ENCODE peak calls at places on chromosomes 16 and 17, in nine cellular contexts. Y is AG10803, N is tibial artery, X is foreskin fibroblast, D is HCT116, I is AG04450, V is activated B cell treated with CpG ODN at 0.5 μM for 24 hours, F is cardiac fibroblast, O is heart right ventricle. P is an unnamed sample.

GRCh38 chr16:60271382-60272180 is 1537.5 kb upstream of the GOT2 start:
- DNase-seq in D (no peak), X (no peak), N (no peak), I (no peak), Y (no peak), V (no peak), F (no peak), O (no peak), P (no peak)

GRCh38 chr16:56965149-56965938 is 3.6 kb downstream of the CETP start:
- DNase-seq in N (no peak), D (no peak), O (no peak), V (no peak), X (peak), F (peak), Y (no peak), I (no peak), P (no peak)

GRCh38 chr17:58335779-58336455 is 7.3 kb upstream of the TSPOAP1 start:
- DNase-seq in N (no peak), F (no peak), X (no peak), I (no peak), O (no peak), Y (peak), D (no peak), V (no peak), P (peak)

GRCh38 chr16:64445649-64446048 is 676.2 kb downstream of the CDH11 start:
- DNase-seq in Y (no peak), X (peak), N (no peak), V (no peak), O (no peak), D (no peak), F (no peak), I (no peak), P (no peak)

GRCh38 chr17:11882716-11883115 is 114.6 kb downstream of the ZNF18 start:
- DNase-seq in D (no peak), F (no peak), O (no peak), Y (no peak), X (no peak), V (no peak), I (no peak), N (no peak), P (no peak)

GRCh38 chr16:8623634-8624033 is 2.1 kb downstream of the METTL22 start:
- DNase-seq in I (no peak), Y (peak), X (peak), D (no peak), O (no peak), F (peak), V (no peak), N (no peak), P (no peak)

GRCh38 chr17:64940055-64940454 is 20.8 kb upstream of the LRRC37A3 start:
- DNase-seq in V (no peak), X (no peak), I (no peak), O (no peak), N (no peak), D (no peak), Y (no peak), F (no peak), P (no peak)

GRCh38 chr16:59324462-59324861 is 590.3 kb upstream of the GOT2 start:
- DNase-seq in X (peak), N (no peak), D (no peak), F (peak), I (no peak), Y (no peak), V (no peak), O (no peak), P (no peak)

GRCh38 chr17:19713901-19714361 is 2.5 kb downstream of the SLC47A2 start:
- DNase-seq in D (no peak), I (no peak), Y (no peak), V (no peak), X (no peak), N (peak), F (no peak), O (no peak), P (no peak)

GRCh38 chr17:40607641-40608040 is 40.0 kb downstream of the SMARCE1 start:
- DNase-seq in X (no peak), V (no peak), N (no peak), D (no peak), O (no peak), Y (no peak), F (no peak), I (no peak), P (no peak)

GRCh38 chr16:89491974-89492687 is 1.8 kb upstream of the ANKRD11 start:
- DNase-seq in V (no peak), F (no peak), N (no peak), D (no peak), X (no peak), O (no peak), I (no peak), Y (no peak), P (no peak)

GRCh38 chr17:17915183-17915582 is 57.0 kb downstream of the TOM1L2 start:
- DNase-seq in O (no peak), F (no peak), V (no peak), N (no peak), D (no peak), X (no peak), Y (no peak), I (no peak), P (no peak)

GRCh38 chr16:77833906-77834599 is 45.7 kb downstream of the VAT1L start:
- DNase-seq in F (peak), D (no peak), O (no peak), X (peak), V (no peak), Y (peak), N (no peak), I (peak), P (no peak)

GRCh38 chr16:86992587-86992986 is 324.6 kb downstream of the C16orf95 start:
- DNase-seq in O (no peak), D (no peak), X (no peak), I (no peak), Y (no peak), V (no peak), N (peak), F (no peak), P (no peak)

GRCh38 chr16:66207139-66207863 is 159.2 kb upstream of the CDH5 start:
- DNase-seq in V (no peak), Y (peak), X (peak), I (no peak), D (no peak), F (peak), O (no peak), N (no peak), P (no peak)

GRCh38 chr17:68381076-68381900 is 76.0 kb downstream of the WIPI1 start:
- DNase-seq in O (no peak), F (peak), V (no peak), Y (peak), X (peak), I (peak), D (peak), N (no peak), P (no peak)

GRCh38 chr16:31357324-31358156 is 2.6 kb downstream of the ITGAX start:
- DNase-seq in I (no peak), V (no peak), F (peak), Y (no peak), X (no peak), O (no peak), N (peak), D (no peak), P (peak)

GRCh38 chr16:84933774-84934571 is 77.4 kb downstream of the ZDHHC7 start:
- DNase-seq in V (no peak), F (peak), Y (peak), X (peak), O (peak), I (no peak), N (peak), D (no peak), P (no peak)

GRCh38 chr17:18356624-18357023 is 6.7 kb downstream of the SHMT1 start:
- DNase-seq in O (peak), D (no peak), V (no peak), X (peak), Y (peak), I (peak), N (no peak), F (peak), P (no peak)

GRCh38 chr16:19517424-19518089 is 4.3 kb downstream of the GDE1 start:
- DNase-seq in F (peak), N (no peak), D (no peak), V (no peak), O (no peak), X (no peak), Y (peak), I (no peak), P (no peak)

GRCh38 chr16:51402785-51403184 is 251.7 kb upstream of the SALL1 start:
- DNase-seq in Y (peak), N (no peak), V (no peak), D (no peak), I (no peak), O (no peak), X (peak), F (peak), P (no peak)
- TF ChIP-seq CTCF in Y (no peak), N (no peak), V (no peak), D (no peak), I (no peak), O (no peak), X (no peak), F (no peak), P (no peak)

DNA sequence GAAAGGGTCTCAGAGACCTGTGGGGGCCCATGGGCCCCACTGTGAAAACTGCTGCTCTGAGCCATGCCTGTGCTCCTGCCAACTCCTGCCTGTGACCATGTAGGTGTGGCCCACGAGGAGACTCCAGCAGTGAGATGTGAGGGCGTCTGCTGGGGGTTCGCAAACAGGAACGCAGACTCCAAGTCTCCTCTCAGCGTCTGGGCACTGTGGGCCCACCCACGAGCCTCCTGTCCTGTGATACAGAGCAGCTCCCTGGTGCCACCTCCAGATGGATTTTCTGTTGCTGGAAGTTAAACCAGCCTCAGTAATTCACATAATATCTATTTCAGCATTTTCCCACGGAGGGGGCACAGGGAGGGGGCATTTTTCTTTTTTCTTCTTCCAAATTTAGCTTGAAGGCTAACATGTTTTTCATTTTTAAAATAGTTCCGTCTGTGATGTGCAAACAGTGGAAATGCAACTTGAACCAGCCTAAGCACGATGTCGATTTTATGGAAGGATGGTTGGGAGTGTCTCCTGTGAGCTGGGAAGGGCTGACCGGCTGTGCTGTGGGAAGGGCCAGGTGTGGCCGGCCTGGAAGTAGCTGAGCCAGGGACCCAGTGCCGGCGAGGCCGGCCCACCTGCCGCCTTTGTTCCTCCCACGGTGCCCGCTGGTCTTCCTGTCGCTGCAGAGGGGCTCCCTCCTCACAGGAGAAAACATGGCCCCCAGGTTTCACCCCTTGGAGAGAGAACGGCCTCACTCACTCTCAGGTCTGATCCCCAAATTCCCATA is 3.8 kb upstream of the RAB40B start:
- DNase-seq in Y (peak), F (no peak), I (no peak), D (no peak), V (no peak), O (no peak), N (no peak), X (peak), P (no peak)
- TF ChIP-seq CTCF in Y (no peak), F (no peak), I (no peak), D (no peak), V (no peak), O (no peak), N (no peak), X (no peak), P (no peak)

GRCh38 chr16:27080870-27081269 is 14.1 kb downstream of the C16orf82 start:
- DNase-seq in O (no peak), Y (no peak), V (no peak), I (no peak), F (peak), X (peak), N (peak), D (peak), P (no peak)
- TF ChIP-seq CTCF in O (no peak), Y (peak), V (no peak), I (peak), F (peak), X (peak), N (no peak), D (peak), P (peak)

GRCh38 chr17:39097537-39097936 is 53.9 kb downstream of the PLXDC1 start:
- DNase-seq in X (no peak), D (no peak), Y (no peak), I (no peak), F (no peak), V (no peak), N (no peak), O (no peak), P (no peak)

GRCh38 chr17:39095309-39095686 is 56.1 kb downstream of the PLXDC1 start:
- DNase-seq in F (peak), V (no peak), O (peak), N (no peak), X (peak), I (no peak), Y (peak), D (no peak), P (no peak)

GRCh38 chr17:39096435-39097158 is 54.8 kb downstream of the PLXDC1 start:
- DNase-seq in V (no peak), D (no peak), F (no peak), Y (no peak), N (no peak), I (no peak), O (peak), X (peak), P (no peak)

GRCh38 chr17:39098474-39099090 is 52.9 kb downstream of the PLXDC1 start:
- DNase-seq in Y (no peak), O (no peak), N (no peak), X (no peak), D (no peak), V (no peak), F (no peak), I (no peak), P (no peak)

DNA sequence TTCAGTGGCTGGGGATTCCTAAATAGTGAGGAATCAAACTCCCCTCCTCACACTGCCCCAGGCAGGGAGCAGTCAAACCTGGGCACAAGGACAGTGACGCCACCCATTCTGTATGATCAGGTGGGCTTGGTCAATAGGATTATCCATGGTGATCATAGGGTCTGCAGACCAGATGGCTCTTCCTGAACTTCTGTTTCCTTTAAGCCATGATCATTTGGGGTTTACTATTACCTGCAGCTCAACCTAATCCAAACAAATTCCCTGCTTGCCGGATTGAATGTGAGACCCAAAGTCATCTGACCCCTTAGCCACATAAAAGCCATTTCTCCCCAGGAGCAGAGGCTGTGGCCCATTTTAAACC is 54.3 kb downstream of the PLXDC1 start:
- DNase-seq in V (no peak), D (no peak), N (no peak), F (no peak), X (no peak), O (no peak), Y (no peak), I (no peak), P (no peak)
- TF ChIP-seq CTCF in V (no peak), D (no peak), N (no peak), F (no peak), X (no peak), O (no peak), Y (no peak), I (no peak), P (no peak)

DNA sequence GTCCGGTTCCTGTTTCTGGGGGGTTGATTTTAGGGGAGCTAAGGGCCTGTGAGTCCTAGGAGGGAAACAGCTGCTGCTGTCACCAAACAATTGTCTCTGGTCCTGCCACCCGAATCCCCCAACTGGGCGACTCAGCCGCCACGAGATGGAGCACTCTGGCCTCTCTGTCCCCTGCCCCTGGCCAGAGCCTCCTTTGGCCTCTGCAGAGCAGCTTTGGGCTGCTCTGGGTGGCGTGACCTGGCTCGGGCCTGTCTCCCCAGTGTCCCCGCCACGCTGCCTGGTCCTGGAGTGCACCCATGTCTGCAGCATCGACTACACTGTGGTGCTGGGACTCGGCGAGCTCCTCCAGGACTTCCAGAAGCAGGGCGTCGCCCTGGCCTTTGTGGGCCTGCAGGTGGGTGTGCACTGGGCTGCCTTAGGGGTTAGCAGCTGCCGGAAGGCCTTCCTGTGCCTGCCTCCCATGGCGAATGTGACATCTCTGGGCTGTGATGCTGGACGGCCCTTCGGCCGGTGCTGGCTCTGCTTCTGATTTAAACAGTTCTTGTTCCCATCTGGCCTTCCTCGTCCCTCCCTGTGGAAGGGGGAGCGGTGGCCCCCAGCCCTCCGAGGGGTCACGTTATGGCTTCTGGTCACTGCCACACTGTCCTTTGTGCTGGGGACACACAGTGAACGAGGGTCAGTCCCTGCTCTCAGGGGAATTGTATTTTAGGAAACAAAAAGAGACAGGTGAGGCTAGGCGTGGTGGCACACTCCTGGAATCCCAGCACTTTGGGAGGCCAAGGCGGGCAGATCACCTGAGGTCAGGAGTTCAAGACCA is 11.6 kb upstream of the RNF213 start:
- DNase-seq in N (no peak), O (no peak), Y (no peak), D (no peak), X (no peak), F (no peak), I (no peak), V (no peak), P (no peak)
- TF ChIP-seq CTCF in N (no peak), O (no peak), Y (no peak), D (no peak), X (no peak), F (no peak), I (no peak), V (no peak), P (no peak)

DNA sequence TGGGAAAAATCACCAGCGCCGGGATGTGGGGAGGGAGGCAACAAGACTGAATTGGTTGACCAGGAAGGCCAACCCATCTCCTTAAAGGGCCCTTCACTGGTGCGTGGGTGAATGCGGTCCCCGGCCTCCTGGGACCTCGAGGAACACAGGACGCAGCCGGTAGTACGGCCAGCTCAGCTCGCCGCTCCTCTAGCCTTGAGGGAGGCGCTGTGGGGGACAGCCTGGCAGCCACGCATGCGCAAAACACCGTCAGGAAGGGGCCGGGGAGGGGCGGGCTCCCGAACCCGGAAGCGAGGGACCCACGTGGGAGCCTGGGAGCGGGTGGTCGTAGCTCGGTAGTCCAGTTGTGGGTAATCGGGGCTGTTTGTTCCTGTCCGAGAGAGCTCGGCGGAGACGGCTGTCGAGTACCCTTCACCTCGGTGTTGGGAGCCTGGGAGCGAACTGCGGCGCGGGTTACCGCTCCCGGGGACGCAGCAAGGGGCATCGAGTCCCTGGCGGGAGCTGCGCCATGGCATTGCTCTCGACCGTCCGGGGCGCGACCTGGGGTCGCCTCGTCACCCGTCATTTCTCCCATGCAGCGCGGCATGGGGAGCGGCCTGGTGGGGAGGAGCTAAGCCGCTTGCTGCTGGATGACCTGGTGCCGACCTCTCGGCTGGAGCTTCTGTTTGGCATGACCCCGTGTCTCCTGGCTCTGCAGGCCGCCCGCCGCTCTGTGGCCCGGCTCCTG is at the start of gene MRM1:
- DNase-seq in F (peak), D (peak), X (peak), I (peak), Y (peak), N (peak), V (peak), O (peak), P (peak)
- TF ChIP-seq CTCF in F (peak), D (no peak), X (no peak), I (peak), Y (peak), N (no peak), V (no peak), O (no peak), P (peak)

GRCh38 chr17:77369544-77369971 is 228.8 kb downstream of the SEC14L1 start:
- DNase-seq in Y (no peak), F (no peak), N (peak), D (no peak), X (no peak), I (no peak), V (no peak), O (no peak), P (no peak)
- TF ChIP-seq CTCF in Y (no peak), F (no peak), N (no peak), D (no peak), X (no peak), I (no peak), V (no peak), O (no peak), P (no peak)

DNA sequence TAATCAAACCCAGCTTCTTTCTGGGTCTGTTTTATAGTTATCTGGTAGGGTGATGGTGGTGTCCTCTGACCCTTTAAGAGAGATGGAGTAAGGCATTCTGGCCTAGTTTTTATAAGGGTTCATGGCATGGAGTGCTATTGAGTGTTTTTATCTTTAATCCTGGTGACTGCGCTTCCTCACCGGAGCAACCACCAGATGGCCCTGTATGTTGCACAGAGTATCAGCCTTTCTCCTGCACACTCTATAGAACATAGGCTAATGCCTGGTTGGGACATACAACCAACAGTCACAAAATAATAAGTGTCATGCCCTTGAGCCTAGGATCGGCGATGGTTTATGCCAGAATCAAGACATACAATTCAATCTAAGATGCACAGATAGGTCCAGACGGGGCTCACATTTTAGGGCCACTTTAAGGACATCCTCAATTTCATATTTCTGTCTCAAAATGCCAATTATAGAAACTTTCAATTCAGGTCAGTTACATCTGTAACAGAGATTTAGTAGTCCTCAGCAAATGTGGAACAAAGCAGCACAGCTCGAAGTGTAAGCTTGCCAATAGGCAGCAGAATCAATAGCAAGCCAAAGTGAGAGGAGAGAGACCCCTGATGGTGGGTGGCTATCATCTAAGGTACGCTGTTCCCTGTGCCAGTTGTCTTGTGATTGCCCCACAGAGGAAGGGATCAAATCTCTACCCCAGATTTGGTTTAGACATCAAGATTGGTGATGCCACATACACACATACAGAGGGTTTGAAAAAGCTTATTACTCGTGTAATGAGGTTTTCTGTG is 37.2 kb upstream of the HOXB9 start:
- DNase-seq in I (no peak), O (no peak), D (no peak), Y (no peak), F (no peak), V (no peak), X (no peak), N (no peak), P (no peak)
- TF ChIP-seq CTCF in I (no peak), O (no peak), D (peak), Y (no peak), F (no peak), V (no peak), X (no peak), N (no peak), P (no peak)

P was measured in GM10248.